ENCODE peak calls at places on chromosomes 5 and 9, in five cellular contexts. R, L, D, O and U are unnamed samples. For H3K4me1, the result is how much of the 10 kb centered on the place peaks cover.

GRCh38 chr5:155489949-155490348 is 476.4 kb downstream of the KIF4B start:
- DNase-seq in O (no peak), L (no peak), R (no peak), D (no peak), U (no peak)

GRCh38 chr5:159807586-159807985 is 108.7 kb upstream of the ADRA1B start:
- DNase-seq in R (no peak), O (no peak), L (peak), D (no peak), U (no peak)

GRCh38 chr5:59317023-59317771 is 576.3 kb downstream of the PDE4D start:
- DNase-seq in L (peak), O (no peak), R (no peak), D (peak), U (peak)

GRCh38 chr5:9239071-9239470 is 306.8 kb downstream of the SEMA5A start:
- DNase-seq in D (no peak), L (peak), R (no peak), O (no peak), U (no peak)

GRCh38 chr5:2863675-2864433 is 112.4 kb upstream of the IRX2 start:
- DNase-seq in O (no peak), R (no peak), L (no peak), D (no peak), U (no peak)

GRCh38 chr9:36091028-36091953 is 45.2 kb upstream of the GLIPR2 start:
- DNase-seq in D (peak), O (no peak), L (peak), R (no peak), U (peak)

GRCh38 chr9:130183133-130183762 is 11.0 kb downstream of the NCS1 start:
- DNase-seq in L (peak), O (no peak), D (no peak), R (no peak), U (peak)

GRCh38 chr5:74408150-74409043 is 232.1 kb downstream of the ENC1 start:
- DNase-seq in D (peak), R (no peak), O (no peak), L (no peak), U (no peak)

GRCh38 chr5:33726422-33727165 is 165.2 kb downstream of the ADAMTS12 start:
- DNase-seq in L (peak), O (peak), R (no peak), D (no peak), U (peak)

GRCh38 chr9:130298663-130299279 is 33.2 kb downstream of the HMCN2 start:
- DNase-seq in O (peak), D (no peak), L (peak), R (no peak), U (peak)

GRCh38 chr5:114361724-114362196 is at the start of gene KCNN2:
- DNase-seq in L (peak), R (no peak), O (peak), D (peak), U (peak)

GRCh38 chr5:96256795-96257470 is 176.1 kb downstream of the PCSK1 start:
- DNase-seq in L (peak), O (no peak), D (peak), R (no peak), U (peak)

GRCh38 chr5:172420215-172420934 is 34.0 kb downstream of the SH3PXD2B start:
- DNase-seq in D (peak), L (peak), O (peak), R (no peak), U (peak)

GRCh38 chr9:95462419-95463121 is 54.2 kb downstream of the PTCH1 start:
- DNase-seq in D (peak), R (peak), O (no peak), L (peak), U (peak)

GRCh38 chr9:106613250-106613737 is 249.7 kb upstream of the ZNF462 start:
- DNase-seq in L (no peak), R (no peak), O (no peak), D (peak), U (peak)

GRCh38 chr9:68780735-68781134 is 75.7 kb downstream of the PIP5K1B start:
- DNase-seq in O (no peak), R (no peak), L (peak), D (peak), U (no peak)

GRCh38 chr5:135484563-135485157 is 32.5 kb upstream of the TIFAB start:
- DNase-seq in L (no peak), R (no peak), D (no peak), O (no peak), U (no peak)

GRCh38 chr9:30697958-30698357 is 1686.5 kb upstream of the ACO1 start:
- DNase-seq in L (no peak), R (no peak), D (no peak), O (no peak), U (no peak)

GRCh38 chr9:1018121-1018520 is 32.0 kb upstream of the DMRT2 start:
- DNase-seq in O (no peak), R (no peak), L (peak), D (peak), U (peak)

GRCh38 chr5:55593115-55593472 is 58.3 kb upstream of the PLPP1 start:
- DNase-seq in O (no peak), D (no peak), L (no peak), R (no peak), U (no peak)

GRCh38 chr9:124284940-124285441 is 27.2 kb downstream of the NEK6 start:
- DNase-seq in O (no peak), R (no peak), D (no peak), L (peak), U (peak)

GRCh38 chr5:140298183-140298601 is 4.7 kb downstream of the PFDN1 start:
- DNase-seq in L (peak), D (no peak), O (no peak), R (no peak), U (peak)

GRCh38 chr9:89871871-89872331 is 267.1 kb downstream of the GADD45G start:
- DNase-seq in R (no peak), L (no peak), O (no peak), D (no peak), U (no peak)

GRCh38 chr5:15791859-15792258 is 291.9 kb downstream of the FBXL7 start:
- DNase-seq in R (no peak), L (peak), O (no peak), D (no peak), U (no peak)

GRCh38 chr5:139243425-139243965 is 45.3 kb upstream of the SIL1 start:
- DNase-seq in L (no peak), O (no peak), D (no peak), R (no peak), U (no peak)

GRCh38 chr9:88605500-88606172 is 70.7 kb downstream of the NXNL2 start:
- DNase-seq in O (no peak), D (no peak), R (no peak), L (peak), U (peak)

GRCh38 chr5:38600334-38601045 is 44.0 kb upstream of the LIFR start:
- DNase-seq in O (no peak), L (no peak), D (no peak), R (no peak), U (no peak)

GRCh38 chr9:124754289-124754688 is 16.8 kb downstream of the NR6A1 start:
- DNase-seq in D (no peak), R (no peak), O (no peak), L (peak), U (peak)

GRCh38 chr5:102289251-102289899 is 6.7 kb downstream of the SLCO4C1 start:
- DNase-seq in L (no peak), D (no peak), O (no peak), R (no peak), U (no peak)

GRCh38 chr9:32430720-32431119 is 46.3 kb downstream of the ACO1 start:
- DNase-seq in O (no peak), D (no peak), L (peak), R (no peak), U (no peak)

GRCh38 chr9:109473329-109473728 is 24.8 kb downstream of the PTPN3 start:
- DNase-seq in L (no peak), O (no peak), D (no peak), R (no peak), U (peak)

GRCh38 chr5:67303356-67303755 is 106.8 kb upstream of the CD180 start:
- DNase-seq in O (no peak), D (no peak), L (peak), R (no peak), U (no peak)

GRCh38 chr9:89922099-89922498 is 317.3 kb downstream of the GADD45G start:
- DNase-seq in O (no peak), D (no peak), L (no peak), R (no peak), U (no peak)

GRCh38 chr5:179137643-179138567 is 77.7 kb downstream of the ZNF354C start:
- DNase-seq in L (no peak), O (peak), D (no peak), R (no peak), U (no peak)

GRCh38 chr9:99451121-99451606 is 229.1 kb downstream of the SEC61B start:
- DNase-seq in L (no peak), R (no peak), O (no peak), D (no peak), U (no peak)
- H3K4me3 ChIP-seq in L (no peak), R (no peak), O (no peak), D (no peak), U (no peak)

DNA sequence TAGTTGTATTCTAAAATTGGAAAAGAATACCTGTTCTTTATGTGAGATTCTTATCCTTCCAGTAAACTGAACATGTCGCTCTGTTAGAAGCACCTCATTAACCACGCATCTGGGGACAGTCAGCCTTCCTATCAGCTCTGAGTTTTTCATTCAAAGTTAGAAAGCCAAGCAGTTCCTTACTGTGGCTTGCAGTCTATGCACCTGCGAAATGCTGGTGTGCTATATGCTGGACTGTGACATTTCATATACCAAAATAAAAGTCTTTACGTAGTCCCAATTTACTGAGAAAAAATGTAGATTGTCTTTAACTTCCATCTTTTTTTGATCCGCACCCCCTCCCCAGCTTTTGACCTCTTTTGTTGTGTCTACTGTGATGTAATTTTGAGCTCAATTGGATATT is 4.3 kb downstream of the ANP32B start:
- DNase-seq in R (no peak), L (no peak), O (no peak), D (no peak), U (no peak)
- H3K27ac ChIP-seq in R (no peak), L (no peak), O (no peak), D (no peak), U (no peak)

GRCh38 chr9:100477221-100477620 is 4.3 kb downstream of the TMEFF1 start:
- DNase-seq in L (no peak), R (no peak), O (no peak), D (no peak), U (no peak)
- H3K4me1 ChIP-seq in L (under half), R (under half), O (under half), D (under half), U (under half)

GRCh38 chr9:137454506-137455360 is 4.4 kb downstream of the NSMF start:
- DNase-seq in D (peak), R (no peak), L (peak), O (peak), U (no peak)

GRCh38 chr9:137451976-137452760 is 7.0 kb downstream of the NSMF start:
- DNase-seq in D (no peak), O (peak), L (no peak), R (no peak), U (no peak)

GRCh38 chr9:137452761-137453642 is 6.1 kb downstream of the NSMF start:
- DNase-seq in R (no peak), D (no peak), L (no peak), O (peak), U (no peak)

GRCh38 chr9:137454145-137454505 is 5.0 kb downstream of the NSMF start:
- DNase-seq in O (peak), D (peak), R (no peak), L (peak), U (peak)

GRCh38 chr9:137453643-137454081 is 5.5 kb downstream of the NSMF start:
- DNase-seq in D (peak), O (peak), R (no peak), L (peak), U (peak)
- H3K4me3 ChIP-seq in D (no peak), O (peak), R (peak), L (peak), U (no peak)